ENCODE peak calls at places on chromosome 14, in seven cellular contexts. One of them, this sample, is unnamed.

GRCh38 chr14:81435048-81435577 is 35.0 kb upstream of the STON2 start:
- DNase-seq in nephron progenitor cell: no peak
- DNase-seq in activated CD4-positive, alpha-beta T cell treated with anti-CD3 and anti-CD28 coated beads, Interleukin-2, amount 10 ng/mL, durations not matched to agents 7 days and 5 days: no peak
- DNase-seq in heart right ventricle: no peak
- DNase-seq in HFF-Myc: no peak
- DNase-seq in psoas muscle: no peak
- DNase-seq in NCI-H2171 treated with DMSO at 0.1 percent for 48 hours: no peak
- DNase-seq in this sample: no peak

GRCh38 chr14:77097006-77097688 is 911 bp upstream of the CIPC start:
- DNase-seq in nephron progenitor cell: no peak
- DNase-seq in activated CD4-positive, alpha-beta T cell treated with anti-CD3 and anti-CD28 coated beads, Interleukin-2, amount 10 ng/mL, durations not matched to agents 7 days and 5 days: no peak
- DNase-seq in heart right ventricle: no peak
- DNase-seq in HFF-Myc: no peak
- DNase-seq in psoas muscle: no peak
- DNase-seq in NCI-H2171 treated with DMSO at 0.1 percent for 48 hours: peak
- DNase-seq in this sample: no peak

GRCh38 chr14:73760598-73761586 is 46.7 kb upstream of the PNMA1 start:
- DNase-seq in nephron progenitor cell: no peak
- DNase-seq in activated CD4-positive, alpha-beta T cell treated with anti-CD3 and anti-CD28 coated beads, Interleukin-2, amount 10 ng/mL, durations not matched to agents 7 days and 5 days: no peak
- DNase-seq in heart right ventricle: no peak
- DNase-seq in HFF-Myc: no peak
- DNase-seq in psoas muscle: no peak
- DNase-seq in NCI-H2171 treated with DMSO at 0.1 percent for 48 hours: no peak
- DNase-seq in this sample: no peak

GRCh38 chr14:99516156-99517045 is 35.2 kb downstream of the CCNK start:
- DNase-seq in nephron progenitor cell: no peak
- DNase-seq in activated CD4-positive, alpha-beta T cell treated with anti-CD3 and anti-CD28 coated beads, Interleukin-2, amount 10 ng/mL, durations not matched to agents 7 days and 5 days: no peak
- DNase-seq in heart right ventricle: no peak
- DNase-seq in HFF-Myc: no peak
- DNase-seq in psoas muscle: peak
- DNase-seq in NCI-H2171 treated with DMSO at 0.1 percent for 48 hours: no peak
- DNase-seq in this sample: peak

GRCh38 chr14:89534896-89535615 is 118.0 kb upstream of the FOXN3 start:
- DNase-seq in nephron progenitor cell: no peak
- DNase-seq in activated CD4-positive, alpha-beta T cell treated with anti-CD3 and anti-CD28 coated beads, Interleukin-2, amount 10 ng/mL, durations not matched to agents 7 days and 5 days: no peak
- DNase-seq in heart right ventricle: no peak
- DNase-seq in HFF-Myc: no peak
- DNase-seq in psoas muscle: no peak
- DNase-seq in NCI-H2171 treated with DMSO at 0.1 percent for 48 hours: no peak
- DNase-seq in this sample: no peak

GRCh38 chr14:71467419-71467818 is 464.8 kb upstream of the RGS6 start:
- DNase-seq in nephron progenitor cell: no peak
- DNase-seq in activated CD4-positive, alpha-beta T cell treated with anti-CD3 and anti-CD28 coated beads, Interleukin-2, amount 10 ng/mL, durations not matched to agents 7 days and 5 days: no peak
- DNase-seq in heart right ventricle: no peak
- DNase-seq in HFF-Myc: no peak
- DNase-seq in psoas muscle: no peak
- DNase-seq in NCI-H2171 treated with DMSO at 0.1 percent for 48 hours: no peak
- DNase-seq in this sample: no peak

GRCh38 chr14:81390706-81391105 is 9.4 kb downstream of the STON2 start:
- DNase-seq in nephron progenitor cell: no peak
- DNase-seq in activated CD4-positive, alpha-beta T cell treated with anti-CD3 and anti-CD28 coated beads, Interleukin-2, amount 10 ng/mL, durations not matched to agents 7 days and 5 days: no peak
- DNase-seq in heart right ventricle: no peak
- DNase-seq in HFF-Myc: no peak
- DNase-seq in psoas muscle: no peak
- DNase-seq in NCI-H2171 treated with DMSO at 0.1 percent for 48 hours: no peak
- DNase-seq in this sample: no peak

GRCh38 chr14:80946187-80946586 is 4.6 kb upstream of the CEP128 start:
- DNase-seq in nephron progenitor cell: no peak
- DNase-seq in activated CD4-positive, alpha-beta T cell treated with anti-CD3 and anti-CD28 coated beads, Interleukin-2, amount 10 ng/mL, durations not matched to agents 7 days and 5 days: no peak
- DNase-seq in heart right ventricle: no peak
- DNase-seq in HFF-Myc: no peak
- DNase-seq in psoas muscle: no peak
- DNase-seq in NCI-H2171 treated with DMSO at 0.1 percent for 48 hours: no peak
- DNase-seq in this sample: no peak

GRCh38 chr14:50237448-50237847 is 6.1 kb upstream of the SOS2 start:
- DNase-seq in nephron progenitor cell: no peak
- DNase-seq in activated CD4-positive, alpha-beta T cell treated with anti-CD3 and anti-CD28 coated beads, Interleukin-2, amount 10 ng/mL, durations not matched to agents 7 days and 5 days: no peak
- DNase-seq in heart right ventricle: no peak
- DNase-seq in HFF-Myc: no peak
- DNase-seq in psoas muscle: no peak
- DNase-seq in NCI-H2171 treated with DMSO at 0.1 percent for 48 hours: no peak
- DNase-seq in this sample: no peak

GRCh38 chr14:77260199-77260598 is 10.8 kb downstream of the NGB start:
- DNase-seq in nephron progenitor cell: no peak
- DNase-seq in activated CD4-positive, alpha-beta T cell treated with anti-CD3 and anti-CD28 coated beads, Interleukin-2, amount 10 ng/mL, durations not matched to agents 7 days and 5 days: no peak
- DNase-seq in heart right ventricle: no peak
- DNase-seq in HFF-Myc: no peak
- DNase-seq in psoas muscle: no peak
- DNase-seq in NCI-H2171 treated with DMSO at 0.1 percent for 48 hours: no peak
- DNase-seq in this sample: no peak

GRCh38 chr14:96178674-96179321 is 25.8 kb upstream of the BDKRB2 start:
- DNase-seq in nephron progenitor cell: no peak
- DNase-seq in activated CD4-positive, alpha-beta T cell treated with anti-CD3 and anti-CD28 coated beads, Interleukin-2, amount 10 ng/mL, durations not matched to agents 7 days and 5 days: no peak
- DNase-seq in heart right ventricle: no peak
- DNase-seq in HFF-Myc: no peak
- DNase-seq in psoas muscle: no peak
- DNase-seq in NCI-H2171 treated with DMSO at 0.1 percent for 48 hours: peak
- DNase-seq in this sample: no peak

GRCh38 chr14:69848903-69849391 is 30.3 kb upstream of the SMOC1 start:
- DNase-seq in nephron progenitor cell: peak
- DNase-seq in activated CD4-positive, alpha-beta T cell treated with anti-CD3 and anti-CD28 coated beads, Interleukin-2, amount 10 ng/mL, durations not matched to agents 7 days and 5 days: no peak
- DNase-seq in heart right ventricle: no peak
- DNase-seq in HFF-Myc: no peak
- DNase-seq in psoas muscle: peak
- DNase-seq in NCI-H2171 treated with DMSO at 0.1 percent for 48 hours: no peak
- DNase-seq in this sample: no peak

GRCh38 chr14:69342928-69343525 is 55.1 kb downstream of the ERH start:
- DNase-seq in nephron progenitor cell: no peak
- DNase-seq in activated CD4-positive, alpha-beta T cell treated with anti-CD3 and anti-CD28 coated beads, Interleukin-2, amount 10 ng/mL, durations not matched to agents 7 days and 5 days: no peak
- DNase-seq in heart right ventricle: no peak
- DNase-seq in HFF-Myc: no peak
- DNase-seq in psoas muscle: no peak
- DNase-seq in NCI-H2171 treated with DMSO at 0.1 percent for 48 hours: no peak
- DNase-seq in this sample: peak

GRCh38 chr14:71538949-71539659 is 393.1 kb upstream of the RGS6 start:
- DNase-seq in nephron progenitor cell: no peak
- DNase-seq in activated CD4-positive, alpha-beta T cell treated with anti-CD3 and anti-CD28 coated beads, Interleukin-2, amount 10 ng/mL, durations not matched to agents 7 days and 5 days: no peak
- DNase-seq in heart right ventricle: no peak
- DNase-seq in HFF-Myc: no peak
- DNase-seq in psoas muscle: no peak
- DNase-seq in NCI-H2171 treated with DMSO at 0.1 percent for 48 hours: no peak
- DNase-seq in this sample: no peak

GRCh38 chr14:77931441-77931840 is 131.5 kb downstream of the ADCK1 start:
- DNase-seq in nephron progenitor cell: no peak
- DNase-seq in activated CD4-positive, alpha-beta T cell treated with anti-CD3 and anti-CD28 coated beads, Interleukin-2, amount 10 ng/mL, durations not matched to agents 7 days and 5 days: no peak
- DNase-seq in heart right ventricle: no peak
- DNase-seq in HFF-Myc: no peak
- DNase-seq in psoas muscle: no peak
- DNase-seq in NCI-H2171 treated with DMSO at 0.1 percent for 48 hours: no peak
- DNase-seq in this sample: no peak

GRCh38 chr14:105925615-105926414 is 399.4 kb downstream of the TMEM121 start:
- DNase-seq in nephron progenitor cell: no peak
- DNase-seq in activated CD4-positive, alpha-beta T cell treated with anti-CD3 and anti-CD28 coated beads, Interleukin-2, amount 10 ng/mL, durations not matched to agents 7 days and 5 days: no peak
- DNase-seq in heart right ventricle: no peak
- DNase-seq in HFF-Myc: no peak
- DNase-seq in psoas muscle: peak
- DNase-seq in NCI-H2171 treated with DMSO at 0.1 percent for 48 hours: no peak
- DNase-seq in this sample: peak

GRCh38 chr14:68460541-68460940 is 332.3 kb downstream of the ZFP36L1 start:
- DNase-seq in nephron progenitor cell: no peak
- DNase-seq in activated CD4-positive, alpha-beta T cell treated with anti-CD3 and anti-CD28 coated beads, Interleukin-2, amount 10 ng/mL, durations not matched to agents 7 days and 5 days: no peak
- DNase-seq in heart right ventricle: no peak
- DNase-seq in HFF-Myc: no peak
- DNase-seq in psoas muscle: peak
- DNase-seq in NCI-H2171 treated with DMSO at 0.1 percent for 48 hours: no peak
- DNase-seq in this sample: no peak

GRCh38 chr14:39430762-39431415 is 1.3 kb downstream of the FBXO33 start:
- DNase-seq in nephron progenitor cell: peak
- DNase-seq in activated CD4-positive, alpha-beta T cell treated with anti-CD3 and anti-CD28 coated beads, Interleukin-2, amount 10 ng/mL, durations not matched to agents 7 days and 5 days: no peak
- DNase-seq in heart right ventricle: peak
- DNase-seq in HFF-Myc: no peak
- DNase-seq in psoas muscle: no peak
- DNase-seq in NCI-H2171 treated with DMSO at 0.1 percent for 48 hours: no peak
- DNase-seq in this sample: peak

GRCh38 chr14:101595887-101596721 is 34.8 kb downstream of the DIO3 start:
- DNase-seq in nephron progenitor cell: no peak
- DNase-seq in activated CD4-positive, alpha-beta T cell treated with anti-CD3 and anti-CD28 coated beads, Interleukin-2, amount 10 ng/mL, durations not matched to agents 7 days and 5 days: peak
- DNase-seq in heart right ventricle: no peak
- DNase-seq in HFF-Myc: peak
- DNase-seq in psoas muscle: no peak
- DNase-seq in NCI-H2171 treated with DMSO at 0.1 percent for 48 hours: peak
- DNase-seq in this sample: peak

GRCh38 chr14:68391292-68392014 is 401.4 kb downstream of the ZFP36L1 start:
- DNase-seq in nephron progenitor cell: no peak
- DNase-seq in activated CD4-positive, alpha-beta T cell treated with anti-CD3 and anti-CD28 coated beads, Interleukin-2, amount 10 ng/mL, durations not matched to agents 7 days and 5 days: no peak
- DNase-seq in heart right ventricle: no peak
- DNase-seq in HFF-Myc: no peak
- DNase-seq in psoas muscle: no peak
- DNase-seq in NCI-H2171 treated with DMSO at 0.1 percent for 48 hours: no peak
- DNase-seq in this sample: no peak

GRCh38 chr14:97456958-97457357 is 659.8 kb downstream of the VRK1 start:
- DNase-seq in nephron progenitor cell: no peak
- DNase-seq in activated CD4-positive, alpha-beta T cell treated with anti-CD3 and anti-CD28 coated beads, Interleukin-2, amount 10 ng/mL, durations not matched to agents 7 days and 5 days: peak
- DNase-seq in heart right ventricle: no peak
- DNase-seq in HFF-Myc: no peak
- DNase-seq in psoas muscle: no peak
- DNase-seq in NCI-H2171 treated with DMSO at 0.1 percent for 48 hours: no peak
- DNase-seq in this sample: no peak

GRCh38 chr14:91927216-91927615 is 20.3 kb downstream of the FBLN5 start:
- DNase-seq in nephron progenitor cell: no peak
- DNase-seq in activated CD4-positive, alpha-beta T cell treated with anti-CD3 and anti-CD28 coated beads, Interleukin-2, amount 10 ng/mL, durations not matched to agents 7 days and 5 days: no peak
- DNase-seq in heart right ventricle: no peak
- DNase-seq in HFF-Myc: no peak
- DNase-seq in psoas muscle: no peak
- DNase-seq in NCI-H2171 treated with DMSO at 0.1 percent for 48 hours: no peak
- DNase-seq in this sample: no peak

GRCh38 chr14:105487449-105487985 is 831 bp downstream of the CRIP1 start:
- DNase-seq in nephron progenitor cell: peak
- DNase-seq in activated CD4-positive, alpha-beta T cell treated with anti-CD3 and anti-CD28 coated beads, Interleukin-2, amount 10 ng/mL, durations not matched to agents 7 days and 5 days: peak
- DNase-seq in heart right ventricle: peak
- DNase-seq in HFF-Myc: no peak
- DNase-seq in psoas muscle: no peak
- DNase-seq in NCI-H2171 treated with DMSO at 0.1 percent for 48 hours: no peak
- DNase-seq in this sample: peak

GRCh38 chr14:64703393-64704144 is 655 bp upstream of the PLEKHG3 start:
- DNase-seq in nephron progenitor cell: no peak
- DNase-seq in activated CD4-positive, alpha-beta T cell treated with anti-CD3 and anti-CD28 coated beads, Interleukin-2, amount 10 ng/mL, durations not matched to agents 7 days and 5 days: no peak
- DNase-seq in heart right ventricle: no peak
- DNase-seq in HFF-Myc: no peak
- DNase-seq in psoas muscle: no peak
- DNase-seq in NCI-H2171 treated with DMSO at 0.1 percent for 48 hours: peak
- DNase-seq in this sample: no peak

GRCh38 chr14:104196461-104197180 is 58.2 kb downstream of the KIF26A start:
- DNase-seq in nephron progenitor cell: no peak
- DNase-seq in activated CD4-positive, alpha-beta T cell treated with anti-CD3 and anti-CD28 coated beads, Interleukin-2, amount 10 ng/mL, durations not matched to agents 7 days and 5 days: no peak
- DNase-seq in heart right ventricle: no peak
- DNase-seq in HFF-Myc: no peak
- DNase-seq in psoas muscle: no peak
- DNase-seq in NCI-H2171 treated with DMSO at 0.1 percent for 48 hours: no peak
- DNase-seq in this sample: no peak

GRCh38 chr14:104871656-104872468 is 6.8 kb downstream of the CEP170B start:
- DNase-seq in nephron progenitor cell: no peak
- DNase-seq in activated CD4-positive, alpha-beta T cell treated with anti-CD3 and anti-CD28 coated beads, Interleukin-2, amount 10 ng/mL, durations not matched to agents 7 days and 5 days: no peak
- DNase-seq in heart right ventricle: peak
- DNase-seq in HFF-Myc: no peak
- DNase-seq in psoas muscle: peak
- DNase-seq in NCI-H2171 treated with DMSO at 0.1 percent for 48 hours: no peak
- DNase-seq in this sample: no peak

GRCh38 chr14:96206461-96206860 is 1.8 kb downstream of the BDKRB2 start:
- DNase-seq in nephron progenitor cell: no peak
- DNase-seq in activated CD4-positive, alpha-beta T cell treated with anti-CD3 and anti-CD28 coated beads, Interleukin-2, amount 10 ng/mL, durations not matched to agents 7 days and 5 days: no peak
- DNase-seq in heart right ventricle: no peak
- DNase-seq in HFF-Myc: no peak
- DNase-seq in psoas muscle: no peak
- DNase-seq in NCI-H2171 treated with DMSO at 0.1 percent for 48 hours: no peak
- DNase-seq in this sample: peak

GRCh38 chr14:33758545-33758944 is 192.3 kb downstream of the EGLN3 start:
- DNase-seq in nephron progenitor cell: no peak
- DNase-seq in activated CD4-positive, alpha-beta T cell treated with anti-CD3 and anti-CD28 coated beads, Interleukin-2, amount 10 ng/mL, durations not matched to agents 7 days and 5 days: no peak
- DNase-seq in heart right ventricle: no peak
- DNase-seq in HFF-Myc: no peak
- DNase-seq in psoas muscle: no peak
- DNase-seq in NCI-H2171 treated with DMSO at 0.1 percent for 48 hours: no peak
- DNase-seq in this sample: no peak

GRCh38 chr14:53411110-53411509 is 258.0 kb upstream of the DDHD1 start:
- DNase-seq in nephron progenitor cell: no peak
- DNase-seq in activated CD4-positive, alpha-beta T cell treated with anti-CD3 and anti-CD28 coated beads, Interleukin-2, amount 10 ng/mL, durations not matched to agents 7 days and 5 days: no peak
- DNase-seq in heart right ventricle: no peak
- DNase-seq in HFF-Myc: peak
- DNase-seq in psoas muscle: no peak
- DNase-seq in NCI-H2171 treated with DMSO at 0.1 percent for 48 hours: no peak
- DNase-seq in this sample: no peak

GRCh38 chr14:102280376-102280962 is 24.5 kb downstream of the MOK start:
- DNase-seq in nephron progenitor cell: no peak
- DNase-seq in activated CD4-positive, alpha-beta T cell treated with anti-CD3 and anti-CD28 coated beads, Interleukin-2, amount 10 ng/mL, durations not matched to agents 7 days and 5 days: no peak
- DNase-seq in heart right ventricle: no peak
- DNase-seq in HFF-Myc: peak
- DNase-seq in psoas muscle: no peak
- DNase-seq in NCI-H2171 treated with DMSO at 0.1 percent for 48 hours: no peak
- DNase-seq in this sample: no peak

GRCh38 chr14:73725116-73726024 is 11.2 kb upstream of the PNMA1 start:
- DNase-seq in nephron progenitor cell: no peak
- DNase-seq in activated CD4-positive, alpha-beta T cell treated with anti-CD3 and anti-CD28 coated beads, Interleukin-2, amount 10 ng/mL, durations not matched to agents 7 days and 5 days: no peak
- DNase-seq in heart right ventricle: no peak
- DNase-seq in HFF-Myc: no peak
- DNase-seq in psoas muscle: peak
- DNase-seq in NCI-H2171 treated with DMSO at 0.1 percent for 48 hours: no peak
- DNase-seq in this sample: no peak

GRCh38 chr14:97977711-97978261 is 1180.6 kb downstream of the VRK1 start:
- DNase-seq in nephron progenitor cell: no peak
- DNase-seq in activated CD4-positive, alpha-beta T cell treated with anti-CD3 and anti-CD28 coated beads, Interleukin-2, amount 10 ng/mL, durations not matched to agents 7 days and 5 days: peak
- DNase-seq in heart right ventricle: peak
- DNase-seq in HFF-Myc: no peak
- DNase-seq in psoas muscle: peak
- DNase-seq in NCI-H2171 treated with DMSO at 0.1 percent for 48 hours: peak
- DNase-seq in this sample: peak

GRCh38 chr14:81565441-81566290 is 32.0 kb upstream of the SEL1L start:
- DNase-seq in nephron progenitor cell: peak
- DNase-seq in activated CD4-positive, alpha-beta T cell treated with anti-CD3 and anti-CD28 coated beads, Interleukin-2, amount 10 ng/mL, durations not matched to agents 7 days and 5 days: no peak
- DNase-seq in heart right ventricle: no peak
- DNase-seq in HFF-Myc: no peak
- DNase-seq in psoas muscle: no peak
- DNase-seq in NCI-H2171 treated with DMSO at 0.1 percent for 48 hours: peak
- DNase-seq in this sample: peak

GRCh38 chr14:23021479-23021878 is 11.5 kb upstream of the C14orf93 start:
- DNase-seq in nephron progenitor cell: no peak
- DNase-seq in activated CD4-positive, alpha-beta T cell treated with anti-CD3 and anti-CD28 coated beads, Interleukin-2, amount 10 ng/mL, durations not matched to agents 7 days and 5 days: no peak
- DNase-seq in heart right ventricle: no peak
- DNase-seq in HFF-Myc: no peak
- DNase-seq in psoas muscle: no peak
- DNase-seq in NCI-H2171 treated with DMSO at 0.1 percent for 48 hours: peak
- DNase-seq in this sample: no peak

GRCh38 chr14:101774006-101774755 is 12.7 kb downstream of the PPP2R5C start:
- DNase-seq in nephron progenitor cell: no peak
- DNase-seq in activated CD4-positive, alpha-beta T cell treated with anti-CD3 and anti-CD28 coated beads, Interleukin-2, amount 10 ng/mL, durations not matched to agents 7 days and 5 days: no peak
- DNase-seq in heart right ventricle: no peak
- DNase-seq in HFF-Myc: no peak
- DNase-seq in psoas muscle: no peak
- DNase-seq in NCI-H2171 treated with DMSO at 0.1 percent for 48 hours: peak
- DNase-seq in this sample: no peak

GRCh38 chr14:73227812-73228781 is 9.2 kb upstream of the PAPLN start:
- DNase-seq in nephron progenitor cell: no peak
- DNase-seq in activated CD4-positive, alpha-beta T cell treated with anti-CD3 and anti-CD28 coated beads, Interleukin-2, amount 10 ng/mL, durations not matched to agents 7 days and 5 days: no peak
- DNase-seq in heart right ventricle: peak
- DNase-seq in HFF-Myc: peak
- DNase-seq in psoas muscle: peak
- DNase-seq in NCI-H2171 treated with DMSO at 0.1 percent for 48 hours: peak
- DNase-seq in this sample: no peak

GRCh38 chr14:104195854-104196253 is 57.5 kb downstream of the KIF26A start:
- DNase-seq in nephron progenitor cell: no peak
- DNase-seq in activated CD4-positive, alpha-beta T cell treated with anti-CD3 and anti-CD28 coated beads, Interleukin-2, amount 10 ng/mL, durations not matched to agents 7 days and 5 days: no peak
- DNase-seq in heart right ventricle: no peak
- DNase-seq in HFF-Myc: no peak
- DNase-seq in psoas muscle: no peak
- DNase-seq in NCI-H2171 treated with DMSO at 0.1 percent for 48 hours: peak
- DNase-seq in this sample: no peak

GRCh38 chr14:105863296-105864108 is 337.1 kb downstream of the TMEM121 start:
- DNase-seq in nephron progenitor cell: no peak
- DNase-seq in activated CD4-positive, alpha-beta T cell treated with anti-CD3 and anti-CD28 coated beads, Interleukin-2, amount 10 ng/mL, durations not matched to agents 7 days and 5 days: no peak
- DNase-seq in heart right ventricle: peak
- DNase-seq in HFF-Myc: no peak
- DNase-seq in psoas muscle: no peak
- DNase-seq in NCI-H2171 treated with DMSO at 0.1 percent for 48 hours: no peak
- DNase-seq in this sample: peak